ENCODE peak calls at places on chromosome 2, in four cellular contexts. F is GM12864, M is kidney epithelial cell, B is cardiac muscle cell. N is an unnamed sample.
A peak's percentile ranks its signal among the peaks of the same experiment; 100 is the strongest.

GRCh38 chr2:237324446-237325236 is 89.3 kb downstream of the COL6A3 start:
- DNase-seq in B (no peak), M (no peak), F (no peak), N (no peak)

GRCh38 chr2:120783371-120783791 is 47.7 kb downstream of the GLI2 start:
- DNase-seq in M (no peak), B (no peak), F (no peak), N (no peak)

GRCh38 chr2:174487536-174488162 is 820 bp upstream of the GPR155 start:
- DNase-seq in M (no peak), B (no peak), F (no peak), N (no peak)

GRCh38 chr2:30354621-30355020 is 92.4 kb upstream of the LCLAT1 start:
- DNase-seq in F (no peak), B (no peak), M (no peak), N (no peak)

GRCh38 chr2:221791840-221792239 is 219.7 kb upstream of the EPHA4 start:
- DNase-seq in F (no peak), B (no peak), M (no peak), N (no peak)

GRCh38 chr2:29920130-29920577 is 1.2 kb downstream of the ALK start:
- DNase-seq in B (peak; percentile 93), F (no peak), M (peak; percentile 4), N (peak; percentile 54)

GRCh38 chr2:214127178-214127970 is 283.5 kb upstream of the VWC2L start:
- DNase-seq in F (no peak), M (no peak), B (no peak), N (no peak)

GRCh38 chr2:124024491-124025348 is at the start of gene CNTNAP5:
- DNase-seq in F (no peak), M (peak; percentile 1), B (peak; percentile 93), N (peak; percentile 43)

GRCh38 chr2:134401081-134401497 is 147.2 kb downstream of the MGAT5 start:
- DNase-seq in B (no peak), M (no peak), F (no peak), N (no peak)

GRCh38 chr2:120554625-120555032 is 181.0 kb upstream of the GLI2 start:
- DNase-seq in B (no peak), M (no peak), F (no peak), N (no peak)

GRCh38 chr2:84526562-84526961 is 10.3 kb downstream of the DNAH6 start:
- DNase-seq in M (no peak), B (no peak), F (no peak), N (no peak)

GRCh38 chr2:15363142-15363541 is 198.0 kb downstream of the NBAS start:
- DNase-seq in M (peak; percentile 68), F (no peak), B (no peak), N (no peak)

GRCh38 chr2:157900203-157900602 is 24.1 kb upstream of the ACVR1 start:
- DNase-seq in F (no peak), M (no peak), B (no peak), N (no peak)

GRCh38 chr2:69755862-69756467 is 14.0 kb downstream of the ANXA4 start:
- DNase-seq in B (no peak), F (no peak), M (peak; percentile 65), N (peak; percentile 36)

GRCh38 chr2:240247868-240248820 is 107.7 kb upstream of the OTOS start:
- DNase-seq in M (no peak), F (no peak), B (no peak), N (no peak)

GRCh38 chr2:216560695-216561370 is 62.2 kb downstream of the RPL37A start:
- DNase-seq in B (no peak), F (no peak), M (no peak), N (no peak)

GRCh38 chr2:216590780-216591179 is 42.4 kb upstream of the IGFBP2 start:
- DNase-seq in M (no peak), B (no peak), F (no peak), N (no peak)

GRCh38 chr2:42046819-42047487 is 868 bp upstream of the PKDCC start:
- DNase-seq in B (peak; percentile 64), F (no peak), M (no peak), N (no peak)

GRCh38 chr2:206198677-206199076 is 39.0 kb downstream of the EEF1B2 start:
- DNase-seq in B (no peak), M (no peak), F (no peak), N (no peak)

DNA sequence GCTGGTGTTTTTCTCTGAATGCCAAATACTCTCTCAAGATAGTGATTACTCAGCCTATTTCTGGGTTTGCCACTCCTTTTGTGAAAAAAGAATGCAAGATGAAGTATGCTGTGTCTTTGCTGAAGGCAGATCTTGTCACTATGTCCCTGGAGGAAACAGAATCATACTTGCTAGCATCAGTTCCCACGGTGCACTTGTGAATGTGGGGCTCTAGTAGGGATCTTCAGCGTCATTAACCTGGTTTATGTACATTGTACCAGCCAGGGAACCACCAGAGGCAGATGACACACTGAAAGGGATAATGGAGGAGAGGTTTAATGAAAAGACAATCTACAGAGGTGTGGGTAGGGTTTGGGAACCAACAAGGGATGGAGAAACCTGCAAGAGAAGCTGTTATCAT is 131.0 kb upstream of the CXCR4 start:
- DNase-seq in F (no peak), M (no peak), B (no peak), N (no peak)
- TF ChIP-seq CTCF in F (no peak), M (no peak), B (no peak), N (no peak)

GRCh38 chr2:65017335-65017734 is 28.1 kb downstream of the SLC1A4 start:
- DNase-seq in M (no peak), B (peak; percentile 35), F (no peak), N (peak; percentile 53)
- TF ChIP-seq CTCF in M (peak; percentile 30), B (peak; percentile 16), F (peak; percentile 37), N (peak; percentile 55)

GRCh38 chr2:36459725-36460137 is 104.2 kb downstream of the CRIM1 start:
- DNase-seq in M (no peak), B (peak; percentile 78), F (no peak), N (no peak)

GRCh38 chr2:36463365-36463764 is 107.8 kb downstream of the CRIM1 start:
- DNase-seq in M (no peak), B (no peak), F (no peak), N (no peak)

GRCh38 chr2:36464006-36464721 is 108.6 kb downstream of the CRIM1 start:
- DNase-seq in M (no peak), F (no peak), B (no peak), N (no peak)

GRCh38 chr2:36461039-36461681 is 105.6 kb downstream of the CRIM1 start:
- DNase-seq in F (no peak), B (no peak), M (peak; percentile 91), N (no peak)

DNA sequence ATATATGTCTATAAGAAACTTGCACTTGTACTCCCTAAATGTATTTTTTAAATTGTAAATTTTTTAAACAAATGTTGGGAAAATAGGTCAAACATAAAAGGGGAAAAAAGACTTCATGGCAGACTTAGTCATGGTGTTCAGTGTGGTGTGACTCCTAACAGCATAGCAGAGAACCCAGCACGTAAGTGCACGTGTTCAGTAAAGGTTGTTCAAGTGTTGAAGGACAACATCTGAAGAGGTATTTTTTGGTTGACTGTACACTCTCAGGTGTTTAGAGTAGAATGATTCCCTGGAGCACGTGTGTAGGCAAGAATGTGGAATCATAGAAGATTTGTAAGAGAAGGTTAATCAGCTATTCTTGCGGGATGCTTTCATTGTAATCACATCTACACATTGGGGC is 106.7 kb downstream of the CRIM1 start:
- DNase-seq in M (peak; percentile 56), B (no peak), F (no peak), N (no peak)
- TF ChIP-seq CTCF in M (no peak), B (no peak), F (no peak), N (no peak)

GRCh38 chr2:232761301-232761907 is 15.0 kb downstream of the KCNJ13 start:
- DNase-seq in B (peak; percentile 54), M (peak; percentile 26), F (no peak), N (peak; percentile 34)

DNA sequence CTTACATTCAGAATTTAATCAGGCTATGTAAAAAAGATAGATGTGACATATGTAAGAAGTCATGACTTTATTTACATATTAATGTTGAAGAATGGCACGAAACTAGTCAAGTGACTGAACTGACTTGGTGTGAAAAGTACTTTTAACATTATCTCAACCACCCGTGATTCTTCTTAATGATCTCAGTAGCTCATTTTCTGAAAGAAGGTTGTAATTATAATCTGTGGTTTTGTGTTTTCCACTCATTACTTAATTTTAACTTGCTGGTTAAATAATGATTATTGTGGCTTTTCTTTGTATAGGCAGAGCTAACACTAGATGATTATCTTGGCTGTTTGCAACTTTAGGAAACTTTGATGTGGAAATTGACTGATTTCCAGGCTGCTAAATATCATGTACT is 18.5 kb downstream of the KCNJ13 start:
- DNase-seq in B (no peak), F (no peak), M (no peak), N (no peak)
- TF ChIP-seq CTCF in B (no peak), F (no peak), M (no peak), N (no peak)

GRCh38 chr2:159168707-159169106 is 117.8 kb downstream of the WDSUB1 start:
- DNase-seq in F (no peak), B (no peak), M (no peak), N (no peak)
- TF ChIP-seq CTCF in F (no peak), B (peak; percentile 33), M (peak; percentile 36), N (no peak)

DNA sequence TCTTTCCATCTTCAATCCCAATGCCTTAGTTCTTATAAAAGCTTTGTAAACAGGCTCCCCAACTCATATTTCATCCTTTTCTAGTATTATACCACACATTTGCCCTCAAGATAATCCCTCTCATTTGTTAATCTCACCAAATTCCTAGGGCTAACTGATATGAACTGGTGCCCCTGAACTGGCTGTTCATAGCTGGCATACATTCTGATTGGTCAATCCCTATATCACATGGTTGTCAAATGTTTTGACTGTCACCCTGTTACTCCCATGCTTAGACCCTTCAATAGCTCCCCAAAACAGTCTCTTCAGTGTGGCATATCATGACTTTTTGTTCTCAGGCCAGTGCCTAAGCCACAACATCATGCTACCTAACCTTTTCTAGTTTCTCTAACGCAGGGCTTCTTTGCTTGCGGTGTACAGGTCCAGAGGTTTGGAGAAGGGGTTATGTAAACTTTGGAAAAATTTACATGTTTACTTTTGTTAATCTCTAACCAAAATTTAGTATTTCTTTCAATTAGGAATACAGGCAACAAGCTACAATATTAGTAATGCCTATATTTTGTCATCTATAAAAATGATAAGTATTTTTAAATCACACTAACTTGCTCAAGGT is 30.5 kb downstream of the GDF7 start:
- DNase-seq in B (no peak), M (no peak), F (no peak), N (no peak)
- TF ChIP-seq CTCF in B (no peak), M (no peak), F (no peak), N (no peak)